ENCODE peak calls at places on chromosomes 16 and 17, in seven cellular contexts. B, R, Z, T, A, F and O are unnamed samples.

GRCh38 chr16:54285414-54286066 is 1.0 kb downstream of the IRX3 start:
- DNase-seq in B (no peak), A (no peak), F (no peak), T (no peak), R (peak; percentile 52), Z (peak; percentile 32), O (peak; percentile 60)

GRCh38 chr16:52022177-52022576 is 524.8 kb downstream of the TOX3 start:
- DNase-seq in B (no peak), F (no peak), R (no peak), Z (no peak), A (no peak), T (no peak), O (no peak)

GRCh38 chr17:22266231-22266630 is 573.9 kb downstream of the KCNJ18 start:
- DNase-seq in T (no peak), F (no peak), R (no peak), A (no peak), Z (no peak), B (no peak), O (no peak)

GRCh38 chr17:79356839-79357447 is 253.9 kb downstream of the RBFOX3 start:
- DNase-seq in B (no peak), Z (no peak), R (no peak), T (no peak), A (no peak), F (no peak), O (no peak)

GRCh38 chr16:28839004-28839639 is 7.0 kb downstream of the TUFM start:
- DNase-seq in A (no peak), B (no peak), Z (no peak), T (no peak), F (no peak), R (no peak), O (no peak)

GRCh38 chr16:78703951-78704350 is 604.5 kb downstream of the WWOX start:
- DNase-seq in A (no peak), B (no peak), T (no peak), R (no peak), F (no peak), Z (peak; percentile 93), O (no peak)

GRCh38 chr17:71850792-71851191 is 270.0 kb upstream of the SOX9 start:
- DNase-seq in T (no peak), Z (no peak), B (no peak), F (no peak), R (no peak), A (no peak), O (no peak)

GRCh38 chr16:68408967-68409366 is 39.3 kb downstream of the SMPD3 start:
- DNase-seq in B (no peak), R (no peak), Z (no peak), A (no peak), F (no peak), T (no peak), O (no peak)

GRCh38 chr16:70700101-70701020 is 14.5 kb upstream of the MTSS2 start:
- DNase-seq in A (no peak), T (no peak), B (no peak), F (no peak), Z (no peak), R (no peak), O (peak; percentile 59)